ENCODE peak calls at places on chromosomes 11 and 22, in ten cellular contexts. B is non-pigmented ciliary epithelial cell, G is uterus, W is fibroblast of the aortic adventitia, Y is AG10803, N is AG09309, K is BJ, T is WTC11, U is HL-60, L is fibroblast of lung. O is an unnamed sample.

GRCh38 chr11:128133501-128133900 is 453.9 kb downstream of the ETS1 start:
- DNase-seq in B (no peak), G (no peak), W (no peak), Y (no peak), N (no peak), K (no peak), T (peak), U (no peak), L (peak), O (no peak)

GRCh38 chr11:28472904-28473303 is 364.7 kb downstream of the METTL15 start:
- DNase-seq in B (no peak), G (no peak), W (no peak), Y (no peak), N (no peak), K (no peak), T (no peak), U (no peak), L (no peak), O (no peak)

GRCh38 chr22:27238935-27239510 is 562.5 kb downstream of the MN1 start:
- DNase-seq in B (peak), G (peak), W (peak), Y (peak), N (peak), K (peak), T (no peak), U (no peak), L (peak), O (peak)

GRCh38 chr11:118314985-118315384 is 10.5 kb downstream of the CD3E start:
- DNase-seq in B (no peak), G (no peak), W (no peak), Y (no peak), N (no peak), K (no peak), T (no peak), U (no peak), L (no peak), O (no peak)

GRCh38 chr11:11849127-11849746 is 7.5 kb downstream of the USP47 start:
- DNase-seq in B (no peak), G (peak), W (peak), Y (peak), N (no peak), K (no peak), T (peak), U (peak), L (peak), O (peak)

GRCh38 chr11:121031167-121031566 is 7.3 kb downstream of the TBCEL start:
- DNase-seq in B (no peak), G (no peak), W (no peak), Y (no peak), N (no peak), K (no peak), T (no peak), U (no peak), L (no peak), O (no peak)

GRCh38 chr22:30733081-30733680 is 38.5 kb downstream of the OSBP2 start:
- DNase-seq in B (no peak), G (no peak), W (peak), Y (peak), N (no peak), K (no peak), T (no peak), U (peak), L (peak), O (no peak)

GRCh38 chr11:68214173-68215086 is 1.3 kb upstream of the KMT5B start:
- DNase-seq in B (no peak), G (peak), W (no peak), Y (no peak), N (no peak), K (no peak), T (peak), U (no peak), L (no peak), O (peak)

GRCh38 chr11:128940603-128941002 is 2.1 kb downstream of the TP53AIP1 start:
- DNase-seq in B (no peak), G (no peak), W (no peak), Y (no peak), N (no peak), K (no peak), T (no peak), U (no peak), L (no peak), O (no peak)

GRCh38 chr11:35088226-35088625 is 50.7 kb upstream of the CD44 start:
- DNase-seq in B (no peak), G (no peak), W (no peak), Y (no peak), N (no peak), K (no peak), T (no peak), U (no peak), L (no peak), O (no peak)

GRCh38 chr22:36910461-36910860 is 3.0 kb upstream of the CSF2RB start:
- DNase-seq in B (no peak), G (no peak), W (peak), Y (peak), N (peak), K (no peak), T (no peak), U (no peak), L (peak), O (no peak)

GRCh38 chr11:72024073-72024749 is 25.5 kb downstream of the IL18BP start:
- DNase-seq in B (no peak), G (no peak), W (no peak), Y (no peak), N (no peak), K (no peak), T (no peak), U (no peak), L (no peak), O (no peak)

GRCh38 chr22:38043151-38044039 is 13.8 kb upstream of the PICK1 start:
- DNase-seq in B (no peak), G (no peak), W (no peak), Y (no peak), N (no peak), K (no peak), T (no peak), U (no peak), L (no peak), O (no peak)

GRCh38 chr22:37920131-37920530 is 14.0 kb downstream of the MICALL1 start:
- DNase-seq in B (no peak), G (no peak), W (no peak), Y (no peak), N (no peak), K (no peak), T (no peak), U (peak), L (no peak), O (no peak)

GRCh38 chr11:96033054-96033453 is 109.1 kb upstream of the MTMR2 start:
- DNase-seq in B (no peak), G (no peak), W (peak), Y (no peak), N (no peak), K (no peak), T (no peak), U (no peak), L (no peak), O (no peak)

GRCh38 chr11:115083129-115083823 is 404.9 kb downstream of the NXPE2 start:
- DNase-seq in B (no peak), G (no peak), W (no peak), Y (no peak), N (no peak), K (no peak), T (no peak), U (no peak), L (no peak), O (no peak)

GRCh38 chr22:35380537-35381423 is at the start of gene HMOX1:
- DNase-seq in B (peak), G (peak), W (peak), Y (peak), N (peak), K (peak), T (peak), U (peak), L (peak), O (peak)

GRCh38 chr11:12727556-12728070 is 53.4 kb downstream of the TEAD1 start:
- DNase-seq in B (peak), G (no peak), W (peak), Y (peak), N (no peak), K (peak), T (no peak), U (no peak), L (peak), O (no peak)

GRCh38 chr11:35349897-35350296 is 69.5 kb downstream of the SLC1A2 start:
- DNase-seq in B (no peak), G (no peak), W (no peak), Y (no peak), N (no peak), K (no peak), T (no peak), U (no peak), L (no peak), O (no peak)

GRCh38 chr11:25925359-25925758 is 406.6 kb upstream of the ANO3 start:
- DNase-seq in B (no peak), G (no peak), W (no peak), Y (no peak), N (no peak), K (no peak), T (no peak), U (no peak), L (no peak), O (no peak)

GRCh38 chr11:12198261-12198925 is 88.0 kb downstream of the MICAL2 start:
- DNase-seq in B (no peak), G (no peak), W (no peak), Y (no peak), N (no peak), K (no peak), T (no peak), U (no peak), L (no peak), O (no peak)

GRCh38 chr11:62496676-62497075 is 49.9 kb downstream of the AHNAK start:
- DNase-seq in B (no peak), G (no peak), W (no peak), Y (no peak), N (no peak), K (no peak), T (no peak), U (no peak), L (no peak), O (no peak)

GRCh38 chr11:11445441-11446185 is 92.6 kb upstream of the CSNK2A3 start:
- DNase-seq in B (no peak), G (no peak), W (no peak), Y (no peak), N (no peak), K (no peak), T (no peak), U (no peak), L (no peak), O (no peak)

GRCh38 chr11:2093575-2094353 is 45.4 kb downstream of the IGF2 start:
- DNase-seq in B (no peak), G (no peak), W (no peak), Y (peak), N (no peak), K (no peak), T (no peak), U (no peak), L (peak), O (no peak)

GRCh38 chr11:95341246-95341645 is 110.2 kb upstream of the SESN3 start:
- DNase-seq in B (no peak), G (peak), W (no peak), Y (peak), N (no peak), K (no peak), T (no peak), U (no peak), L (peak), O (no peak)

GRCh38 chr11:124674571-124674970 is 867 bp downstream of the SPA17 start:
- DNase-seq in B (no peak), G (no peak), W (no peak), Y (no peak), N (no peak), K (no peak), T (no peak), U (no peak), L (no peak), O (no peak)

GRCh38 chr11:105466582-105467228 is 143.2 kb upstream of the GRIA4 start:
- DNase-seq in B (peak), G (no peak), W (peak), Y (peak), N (no peak), K (no peak), T (no peak), U (no peak), L (peak), O (peak)

GRCh38 chr11:106697058-106697457 is 321.2 kb downstream of the GUCY1A2 start:
- DNase-seq in B (peak), G (no peak), W (peak), Y (peak), N (peak), K (peak), T (no peak), U (no peak), L (peak), O (no peak)

GRCh38 chr11:20374746-20375305 is 11.3 kb downstream of the HTATIP2 start:
- DNase-seq in B (no peak), G (no peak), W (no peak), Y (no peak), N (no peak), K (no peak), T (no peak), U (no peak), L (peak), O (no peak)

GRCh38 chr22:19764636-19765476 is 4.3 kb downstream of the TBX1 start:
- DNase-seq in B (no peak), G (no peak), W (no peak), Y (peak), N (no peak), K (no peak), T (peak), U (no peak), L (no peak), O (no peak)

GRCh38 chr11:17801166-17801565 is 66.6 kb downstream of the KCNC1 start:
- DNase-seq in B (no peak), G (no peak), W (no peak), Y (no peak), N (no peak), K (no peak), T (no peak), U (no peak), L (no peak), O (no peak)

GRCh38 chr11:8041576-8041975 is 39.4 kb upstream of the TUB start:
- DNase-seq in B (no peak), G (no peak), W (no peak), Y (no peak), N (no peak), K (no peak), T (no peak), U (no peak), L (no peak), O (no peak)

GRCh38 chr11:46675288-46675851 is 25.0 kb downstream of the ARHGAP1 start:
- DNase-seq in B (no peak), G (peak), W (peak), Y (peak), N (peak), K (peak), T (no peak), U (no peak), L (peak), O (no peak)

GRCh38 chr11:104968856-104969776 is 742 bp upstream of the CASP4 start:
- DNase-seq in B (no peak), G (peak), W (peak), Y (peak), N (no peak), K (no peak), T (peak), U (no peak), L (peak), O (no peak)

GRCh38 chr11:64290894-64291745 is at the start of gene KCNK4:
- DNase-seq in B (no peak), G (no peak), W (no peak), Y (no peak), N (no peak), K (no peak), T (no peak), U (no peak), L (no peak), O (no peak)

O was measured in NCI-H1105 treated with DMSO at 0.1 percent for 48 hours.